ENCODE peak calls at places on chromosomes 11 and 22, in five cellular contexts. C is CD8-positive, alpha-beta T cell; P is HFF-Myc; D is ovary; A is AG04450. V is an unnamed sample.

GRCh38 chr11:34223021-34223813 is 117.8 kb downstream of the NAT10 start:
- DNase-seq in C (no peak), P (no peak), D (peak; percentile 41), A (peak; percentile 55), V (no peak)

GRCh38 chr22:20965104-20965887 is 1.8 kb upstream of the AIFM3 start:
- DNase-seq in C (no peak), P (no peak), D (no peak), A (no peak), V (no peak)

GRCh38 chr22:42375982-42376381 is 56.2 kb downstream of the NFAM1 start:
- DNase-seq in C (no peak), P (no peak), D (no peak), A (no peak), V (no peak)

GRCh38 chr22:49018601-49019000 is 809.1 kb downstream of the BRD1 start:
- DNase-seq in C (no peak), P (no peak), D (no peak), A (no peak), V (peak; percentile 26)

GRCh38 chr11:94747136-94748110 is 20.7 kb upstream of the AMOTL1 start:
- DNase-seq in C (no peak), P (no peak), D (no peak), A (no peak), V (no peak)

GRCh38 chr11:20097319-20098221 is 62.7 kb downstream of the DBX1 start:
- DNase-seq in C (no peak), P (peak; percentile 59), D (no peak), A (no peak), V (no peak)

GRCh38 chr11:79466411-79466810 is 25.6 kb upstream of the TENM4 start:
- DNase-seq in C (no peak), P (peak; percentile 12), D (no peak), A (peak; percentile 54), V (no peak)

GRCh38 chr11:117538256-117538655 is 210.6 kb downstream of the CEP164 start:
- DNase-seq in C (no peak), P (no peak), D (no peak), A (no peak), V (no peak)

GRCh38 chr11:46446343-46446751 is 54.8 kb upstream of the CHRM4 start:
- DNase-seq in C (no peak), P (no peak), D (no peak), A (no peak), V (no peak)

GRCh38 chr11:61445535-61445934 is 15.6 kb downstream of the SDHAF2 start:
- DNase-seq in C (no peak), P (no peak), D (no peak), A (no peak), V (no peak)

GRCh38 chr11:59918494-59918893 is 19.7 kb upstream of the OOSP1 start:
- DNase-seq in C (no peak), P (no peak), D (no peak), A (no peak), V (no peak)

GRCh38 chr22:46287873-46288751 is 8.6 kb upstream of the GTSE1 start:
- DNase-seq in C (peak; percentile 21), P (no peak), D (no peak), A (no peak), V (no peak)

GRCh38 chr11:86955111-86955673 is at the start of gene FZD4:
- DNase-seq in C (peak; percentile 11), P (peak; percentile 20), D (peak; percentile 92), A (peak; percentile 50), V (peak; percentile 84)

GRCh38 chr11:47468598-47469214 is 19.8 kb upstream of the RAPSN start:
- DNase-seq in C (no peak), P (no peak), D (no peak), A (no peak), V (no peak)

GRCh38 chr22:32389685-32390084 is 22.4 kb downstream of the RTCB start:
- DNase-seq in C (no peak), P (no peak), D (no peak), A (no peak), V (no peak)

GRCh38 chr11:60816590-60817157 is 25.2 kb upstream of the CCDC86 start:
- DNase-seq in C (no peak), P (no peak), D (no peak), A (no peak), V (no peak)

GRCh38 chr11:65576867-65577755 is 1.3 kb downstream of the EHBP1L1 start:
- DNase-seq in C (no peak), P (no peak), D (peak; percentile 45), A (no peak), V (no peak)

GRCh38 chr11:63609536-63609935 is 4.7 kb downstream of the PLAAT3 start:
- DNase-seq in C (no peak), P (no peak), D (no peak), A (no peak), V (no peak)

GRCh38 chr22:42623301-42623751 is 8.6 kb upstream of the POLDIP3 start:
- DNase-seq in C (no peak), P (no peak), D (no peak), A (no peak), V (no peak)

GRCh38 chr22:29907753-29908515 is 25.0 kb downstream of the MTMR3 start:
- DNase-seq in C (no peak), P (peak; percentile 95), D (peak; percentile 71), A (peak; percentile 96), V (peak; percentile 56)

GRCh38 chr11:113581713-113582112 is 106.5 kb upstream of the DRD2 start:
- DNase-seq in C (no peak), P (no peak), D (no peak), A (no peak), V (no peak)

GRCh38 chr11:55624531-55624930 is 10.4 kb upstream of the OR4P4 start:
- DNase-seq in C (no peak), P (no peak), D (no peak), A (no peak), V (no peak)

GRCh38 chr11:76392889-76393288 is 11.8 kb downstream of the GVQW3 start:
- DNase-seq in C (no peak), P (no peak), D (no peak), A (no peak), V (no peak)

GRCh38 chr11:77154381-77155081 is 26.5 kb downstream of the MYO7A start:
- DNase-seq in C (no peak), P (no peak), D (no peak), A (no peak), V (peak; percentile 94)

GRCh38 chr22:37803636-37804371 is 3.9 kb upstream of the GCAT start:
- DNase-seq in C (no peak), P (no peak), D (no peak), A (no peak), V (no peak)
- H3K4me3 ChIP-seq in C (no peak overlapping the region), P (no peak overlapping the region), D (no peak overlapping the region), A (no peak overlapping the region), V (no peak overlapping the region)

DNA sequence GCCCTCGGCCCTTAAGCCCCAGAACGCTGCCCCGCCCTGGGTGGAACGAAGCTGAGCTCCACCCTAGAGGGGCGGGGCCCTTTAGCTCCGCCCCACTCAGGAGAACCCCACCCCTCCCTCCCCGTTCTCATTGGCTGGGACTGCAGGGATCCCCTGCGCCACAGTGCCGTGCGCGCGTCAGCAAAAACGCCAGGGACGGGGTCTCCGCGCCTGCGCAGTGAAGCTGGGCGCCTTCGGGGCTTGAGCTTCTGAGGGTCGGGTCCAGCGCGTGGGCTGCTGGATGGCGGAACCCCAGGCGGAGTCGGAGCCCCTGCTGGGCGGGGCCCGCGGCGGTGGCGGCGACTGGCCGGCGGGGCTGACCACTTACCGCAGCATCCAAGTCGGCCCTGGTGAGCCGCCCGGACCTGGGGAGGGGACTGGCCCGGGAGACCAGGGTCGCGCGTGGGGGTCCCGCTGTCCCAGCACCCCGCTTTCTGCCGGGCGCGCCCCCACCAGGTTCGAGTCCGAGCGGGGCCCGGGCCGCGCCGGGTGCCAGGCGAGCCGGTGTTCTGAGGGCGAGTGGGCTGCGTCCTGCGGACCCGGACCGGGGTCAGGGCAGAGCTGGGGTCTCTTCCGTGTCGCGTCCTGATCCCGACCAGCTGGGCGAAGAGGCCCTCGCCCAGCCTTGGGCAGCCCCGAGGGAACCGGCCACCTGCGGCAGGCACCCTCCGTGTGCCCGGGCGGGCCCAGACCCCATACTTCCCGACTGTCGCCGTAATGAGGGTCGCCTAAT is at the start of gene TPCN2:
- DNase-seq in C (peak; percentile 84), P (peak; percentile 89), D (peak; percentile 95), A (peak; percentile 92), V (peak; percentile 87)
- TF ChIP-seq CTCF in C (no peak), P (no peak), D (peak; percentile 42), A (no peak), V (no peak)

GRCh38 chr11:62548545-62549335 is 2.1 kb upstream of the AHNAK start:
- DNase-seq in C (no peak), P (no peak), D (no peak), A (no peak), V (no peak)
- H3K4me3 ChIP-seq in C (no peak overlapping the region), P (no peak overlapping the region), D (no peak overlapping the region), A (no peak overlapping the region), V (no peak overlapping the region)

DNA sequence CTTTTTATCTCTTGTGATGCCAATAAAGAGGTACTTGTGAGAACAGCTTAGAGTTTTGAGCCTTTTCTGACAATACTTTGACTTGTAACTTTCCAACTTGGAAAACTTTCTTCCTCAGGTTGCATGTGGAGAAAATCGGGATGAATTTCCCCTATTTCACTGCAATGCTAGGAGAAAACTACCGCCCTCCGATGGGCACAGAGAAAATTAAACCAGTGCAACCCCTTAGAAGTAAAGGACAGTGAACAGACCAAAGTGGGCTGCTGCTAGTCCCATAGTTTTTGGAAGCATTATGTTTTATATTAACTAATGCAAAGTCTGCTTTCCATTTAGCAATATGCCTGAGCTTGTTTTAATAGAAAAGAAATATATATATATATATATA is 195.5 kb upstream of the RAG2 start:
- DNase-seq in C (no peak), P (no peak), D (peak; percentile 8), A (no peak), V (no peak)
- TF ChIP-seq CTCF in C (no peak), P (no peak), D (no peak), A (peak; percentile 29), V (no peak)

V was measured in dorsolateral prefrontal cortex.